ENCODE peak calls at places on chromosome 1, in eight cellular contexts. K, M, C, H, Y, T, F and L are unnamed samples.

GRCh38 chr1:45407888-45408287 is 67.6 kb upstream of the MUTYH start:
- DNase-seq in C (no peak), K (no peak), F (no peak), Y (no peak), M (no peak), H (no peak), T (no peak), L (no peak)

GRCh38 chr1:213976665-213977485 is 10.9 kb upstream of the PROX1 start:
- DNase-seq in H (no peak), K (no peak), M (no peak), Y (no peak), T (peak; percentile 17), C (no peak), F (no peak), L (no peak)

GRCh38 chr1:14637233-14637632 is 38.7 kb downstream of the KAZN start:
- DNase-seq in F (no peak), Y (no peak), M (no peak), H (no peak), C (no peak), K (no peak), T (no peak), L (no peak)

GRCh38 chr1:1623181-1623630 is 7.9 kb downstream of the MIB2 start:
- DNase-seq in Y (no peak), M (no peak), C (no peak), F (no peak), K (no peak), H (peak; percentile 63), T (no peak), L (no peak)

GRCh38 chr1:156480411-156481192 is 20.0 kb downstream of the MEF2D start:
- DNase-seq in T (no peak), Y (peak; percentile 84), H (peak; percentile 80), K (peak; percentile 76), M (no peak), C (peak; percentile 74), F (no peak), L (peak; percentile 61)

GRCh38 chr1:168731244-168731643 is 2.2 kb upstream of the DPT start:
- DNase-seq in T (no peak), H (no peak), Y (no peak), K (no peak), M (no peak), F (no peak), C (no peak), L (no peak)

GRCh38 chr1:184056921-184057496 is 5.5 kb downstream of the TSEN15 start:
- DNase-seq in F (no peak), K (no peak), M (no peak), Y (no peak), C (no peak), T (peak; percentile 72), H (no peak), L (no peak)

GRCh38 chr1:44511769-44512168 is 106.7 kb downstream of the RNF220 start:
- DNase-seq in F (no peak), M (no peak), Y (no peak), K (no peak), H (no peak), C (peak; percentile 42), T (no peak), L (no peak)

GRCh38 chr1:160022330-160023310 is 9.2 kb downstream of the PIGM start:
- DNase-seq in T (no peak), C (no peak), K (no peak), F (no peak), Y (no peak), H (no peak), M (no peak), L (no peak)

GRCh38 chr1:224616761-224617409 is 768 bp downstream of the CNIH3 start:
- DNase-seq in T (no peak), M (no peak), H (no peak), Y (peak; percentile 37), C (no peak), F (no peak), K (no peak), L (no peak)

GRCh38 chr1:32886012-32886827 is at the start of gene HPCA:
- DNase-seq in K (no peak), F (no peak), Y (peak; percentile 71), C (peak; percentile 54), T (peak; percentile 53), M (no peak), H (peak; percentile 82), L (no peak)

GRCh38 chr1:213464786-213465460 is 413.9 kb downstream of the RPS6KC1 start:
- DNase-seq in K (no peak), T (peak; percentile 57), H (no peak), Y (no peak), M (no peak), C (no peak), F (no peak), L (no peak)

GRCh38 chr1:112614460-112615065 is 4.4 kb downstream of the ST7L start:
- DNase-seq in H (no peak), M (no peak), K (no peak), F (no peak), C (no peak), Y (no peak), T (peak; percentile 58), L (no peak)

GRCh38 chr1:15027515-15027948 is 126.0 kb upstream of the TMEM51 start:
- DNase-seq in Y (peak; percentile 67), M (no peak), K (peak; percentile 22), T (peak; percentile 83), H (peak; percentile 84), C (peak; percentile 34), F (peak; percentile 63), L (no peak)

GRCh38 chr1:51567653-51568052 is 48.6 kb upstream of the EPS15 start:
- DNase-seq in H (no peak), F (no peak), T (peak; percentile 68), M (peak; percentile 84), C (no peak), K (no peak), Y (no peak), L (no peak)

GRCh38 chr1:163093169-163093568 is 24.0 kb downstream of the RGS4 start:
- DNase-seq in C (no peak), F (no peak), Y (no peak), T (no peak), M (no peak), K (no peak), H (no peak), L (no peak)

GRCh38 chr1:235972316-235973090 is 92.4 kb downstream of the NID1 start:
- DNase-seq in K (no peak), Y (peak; percentile 39), C (no peak), T (peak; percentile 40), H (no peak), M (peak; percentile 56), F (no peak), L (no peak)

GRCh38 chr1:175208773-175209492 is 16.4 kb upstream of the KIAA0040 start:
- DNase-seq in C (peak; percentile 31), H (no peak), Y (no peak), K (no peak), F (no peak), M (no peak), T (no peak), L (no peak)

GRCh38 chr1:79059361-79059760 is 52.8 kb upstream of the ADGRL4 start:
- DNase-seq in M (no peak), H (no peak), Y (no peak), C (no peak), T (no peak), K (no peak), F (no peak), L (no peak)

GRCh38 chr1:36306210-36306901 is at the start of gene SH3D21:
- DNase-seq in H (peak; percentile 88), C (peak; percentile 61), T (peak; percentile 65), K (no peak), Y (peak; percentile 57), F (no peak), M (no peak), L (no peak)